ENCODE peak calls at places on chromosomes 5 and 9, in ten cellular contexts. J is mammary epithelial cell, R is DND-41, C is AG04450, F is adrenal gland, Y is cardiac fibroblast, I is heart left ventricle, O is astrocyte of the spinal cord, Q is transverse colon, K is mucosa of descending colon. B is an unnamed sample.

GRCh38 chr9:122904466-122904822 is 715 bp downstream of the RC3H2 start:
- DNase-seq in J (peak), R (peak), C (no peak), F (peak), Y (peak), I (peak), O (peak), Q (peak), K (no peak), B (peak)

GRCh38 chr5:122882836-122883235 is 37.4 kb downstream of the SNX24 start:
- DNase-seq in J (peak), R (no peak), C (no peak), F (peak), Y (peak), I (no peak), O (peak), Q (no peak), K (no peak), B (peak)

GRCh38 chr9:137986268-137987099 is 108.9 kb downstream of the CACNA1B start:
- DNase-seq in J (no peak), R (no peak), C (no peak), F (no peak), Y (no peak), I (no peak), O (no peak), Q (no peak), K (no peak), B (no peak)

GRCh38 chr9:24059651-24060050 is 233.6 kb upstream of the ELAVL2 start:
- DNase-seq in J (no peak), R (no peak), C (no peak), F (no peak), Y (no peak), I (no peak), O (no peak), Q (no peak), K (no peak), B (no peak)

GRCh38 chr5:77181173-77181572 is 29.3 kb upstream of the PDE8B start:
- DNase-seq in J (no peak), R (no peak), C (no peak), F (no peak), Y (no peak), I (no peak), O (no peak), Q (no peak), K (no peak), B (no peak)

GRCh38 chr9:101706261-101706798 is 32.1 kb downstream of the GRIN3A start:
- DNase-seq in J (no peak), R (no peak), C (no peak), F (no peak), Y (no peak), I (no peak), O (no peak), Q (no peak), K (no peak), B (no peak)

GRCh38 chr5:4079881-4080280 is 484.2 kb downstream of the IRX1 start:
- DNase-seq in J (peak), R (no peak), C (no peak), F (no peak), Y (no peak), I (no peak), O (no peak), Q (no peak), K (no peak), B (no peak)

GRCh38 chr5:172266071-172266675 is 17.4 kb downstream of the UBTD2 start:
- DNase-seq in J (peak), R (no peak), C (no peak), F (no peak), Y (no peak), I (no peak), O (no peak), Q (no peak), K (no peak), B (no peak)

GRCh38 chr5:66713998-66714397 is 117.8 kb downstream of the MAST4 start:
- DNase-seq in J (peak), R (no peak), C (no peak), F (no peak), Y (peak), I (no peak), O (peak), Q (no peak), K (no peak), B (peak)

GRCh38 chr5:96252596-96252995 is 180.5 kb downstream of the PCSK1 start:
- DNase-seq in J (no peak), R (no peak), C (no peak), F (no peak), Y (no peak), I (no peak), O (no peak), Q (no peak), K (no peak), B (peak)

GRCh38 chr5:72501475-72501874 is 5.7 kb downstream of the ZNF366 start:
- DNase-seq in J (no peak), R (no peak), C (no peak), F (no peak), Y (no peak), I (no peak), O (peak), Q (no peak), K (no peak), B (no peak)

GRCh38 chr9:69157751-69158466 is 16.2 kb upstream of the TJP2 start:
- DNase-seq in J (peak), R (no peak), C (peak), F (peak), Y (no peak), I (no peak), O (peak), Q (no peak), K (no peak), B (peak)

GRCh38 chr5:142281012-142281374 is 43.8 kb downstream of the SPRY4 start:
- DNase-seq in J (no peak), R (no peak), C (no peak), F (peak), Y (no peak), I (peak), O (no peak), Q (no peak), K (no peak), B (no peak)

GRCh38 chr9:100426532-100427365 is at the start of gene MSANTD3:
- DNase-seq in J (peak), R (peak), C (no peak), F (peak), Y (peak), I (peak), O (peak), Q (peak), K (peak), B (peak)

GRCh38 chr9:2087500-2088313 is 72.6 kb downstream of the SMARCA2 start:
- DNase-seq in J (peak), R (peak), C (no peak), F (peak), Y (peak), I (no peak), O (peak), Q (no peak), K (no peak), B (peak)

GRCh38 chr5:133053463-133053862 is 1.6 kb downstream of the HSPA4 start:
- DNase-seq in J (no peak), R (no peak), C (no peak), F (no peak), Y (no peak), I (no peak), O (no peak), Q (no peak), K (no peak), B (no peak)

GRCh38 chr5:1029945-1030625 is 21.5 kb downstream of the NKD2 start:
- DNase-seq in J (no peak), R (no peak), C (no peak), F (no peak), Y (no peak), I (no peak), O (no peak), Q (no peak), K (no peak), B (no peak)

GRCh38 chr5:131209506-131210191 is 38.9 kb downstream of the LYRM7 start:
- DNase-seq in J (no peak), R (peak), C (no peak), F (no peak), Y (no peak), I (no peak), O (no peak), Q (no peak), K (no peak), B (no peak)

GRCh38 chr5:53895091-53895683 is 334.7 kb downstream of the NDUFS4 start:
- DNase-seq in J (peak), R (no peak), C (no peak), F (no peak), Y (no peak), I (no peak), O (no peak), Q (no peak), K (no peak), B (no peak)

GRCh38 chr9:111994831-111995458 is 98.3 kb downstream of the UGCG start:
- DNase-seq in J (peak), R (no peak), C (no peak), F (no peak), Y (no peak), I (no peak), O (no peak), Q (no peak), K (no peak), B (no peak)

GRCh38 chr5:173302546-173303155 is 25.6 kb downstream of the STC2 start:
- DNase-seq in J (peak), R (no peak), C (no peak), F (peak), Y (no peak), I (no peak), O (peak), Q (no peak), K (no peak), B (peak)

GRCh38 chr9:113593682-113594281 is 130.3 kb downstream of the RGS3 start:
- DNase-seq in J (peak), R (no peak), C (peak), F (peak), Y (peak), I (peak), O (peak), Q (peak), K (peak), B (peak)

GRCh38 chr9:122860319-122861142 is 32.1 kb upstream of the PDCL start:
- DNase-seq in J (no peak), R (no peak), C (no peak), F (no peak), Y (no peak), I (no peak), O (peak), Q (no peak), K (no peak), B (peak)

GRCh38 chr5:71778678-71779276 is 59.7 kb downstream of the CARTPT start:
- DNase-seq in J (peak), R (peak), C (no peak), F (peak), Y (peak), I (no peak), O (peak), Q (no peak), K (no peak), B (peak)

GRCh38 chr5:129094924-129095797 is 612 bp downstream of the ISOC1 start:
- DNase-seq in J (peak), R (peak), C (peak), F (peak), Y (peak), I (peak), O (no peak), Q (peak), K (peak), B (peak)

GRCh38 chr9:133855802-133856592 is 117.8 kb upstream of the SARDH start:
- DNase-seq in J (no peak), R (no peak), C (no peak), F (peak), Y (peak), I (no peak), O (peak), Q (peak), K (peak), B (peak)

GRCh38 chr9:34958411-34958982 is 412 bp downstream of the PHF24 start:
- DNase-seq in J (no peak), R (no peak), C (no peak), F (no peak), Y (no peak), I (no peak), O (no peak), Q (no peak), K (no peak), B (no peak)

GRCh38 chr5:168086104-168086610 is 205.3 kb upstream of the WWC1 start:
- DNase-seq in J (peak), R (no peak), C (no peak), F (no peak), Y (peak), I (no peak), O (no peak), Q (peak), K (no peak), B (peak)

GRCh38 chr5:170362102-170362501 is 27.1 kb downstream of the KCNMB1 start:
- DNase-seq in J (no peak), R (no peak), C (no peak), F (peak), Y (no peak), I (peak), O (no peak), Q (no peak), K (no peak), B (no peak)

GRCh38 chr5:86879086-86879485 is 261.3 kb downstream of the COX7C start:
- DNase-seq in J (no peak), R (no peak), C (no peak), F (no peak), Y (no peak), I (no peak), O (no peak), Q (no peak), K (no peak), B (no peak)

GRCh38 chr5:176844706-176845391 is 34.5 kb downstream of the UNC5A start:
- DNase-seq in J (peak), R (no peak), C (no peak), F (no peak), Y (peak), I (peak), O (no peak), Q (no peak), K (no peak), B (no peak)

GRCh38 chr5:50553560-50553984 is 112.5 kb upstream of the EMB start:
- DNase-seq in J (peak), R (peak), C (no peak), F (peak), Y (no peak), I (no peak), O (no peak), Q (no peak), K (no peak), B (no peak)

GRCh38 chr5:62431735-62432617 is 19.4 kb downstream of the IPO11 start:
- DNase-seq in J (no peak), R (no peak), C (no peak), F (no peak), Y (peak), I (no peak), O (no peak), Q (peak), K (no peak), B (peak)

GRCh38 chr9:7976167-7976755 is 176.7 kb upstream of the DMAC1 start:
- DNase-seq in J (no peak), R (peak), C (no peak), F (no peak), Y (no peak), I (no peak), O (peak), Q (peak), K (no peak), B (no peak)

GRCh38 chr9:128339761-128340690 is at the start of gene SLC27A4:
- DNase-seq in J (peak), R (peak), C (no peak), F (peak), Y (peak), I (peak), O (peak), Q (peak), K (peak), B (peak)

GRCh38 chr9:89377411-89377810 is 59.1 kb downstream of the SECISBP2 start:
- DNase-seq in J (no peak), R (no peak), C (no peak), F (no peak), Y (no peak), I (no peak), O (no peak), Q (no peak), K (no peak), B (no peak)

GRCh38 chr9:127123239-127123935 is 952 bp upstream of the ANGPTL2 start:
- DNase-seq in J (no peak), R (no peak), C (no peak), F (peak), Y (no peak), I (peak), O (no peak), Q (no peak), K (no peak), B (no peak)

GRCh38 chr9:127121628-127122175 is 733 bp downstream of the ANGPTL2 start:
- DNase-seq in J (no peak), R (no peak), C (no peak), F (peak), Y (peak), I (no peak), O (peak), Q (no peak), K (no peak), B (peak)

GRCh38 chr9:127124792-127125191 is 2.4 kb upstream of the ANGPTL2 start:
- DNase-seq in J (no peak), R (no peak), C (no peak), F (no peak), Y (no peak), I (no peak), O (no peak), Q (no peak), K (no peak), B (no peak)

GRCh38 chr9:127124091-127124490 is 1.7 kb upstream of the ANGPTL2 start:
- DNase-seq in J (no peak), R (no peak), C (no peak), F (no peak), Y (no peak), I (no peak), O (no peak), Q (no peak), K (no peak), B (no peak)

GRCh38 chr9:127122176-127123151 is at the start of gene ANGPTL2:
- DNase-seq in J (peak), R (no peak), C (peak), F (peak), Y (peak), I (peak), O (peak), Q (peak), K (peak), B (peak)
- TF ChIP-seq CTCF in J (no peak), R (no peak), C (peak), F (no peak), Y (no peak), I (no peak), O (no peak), Q (no peak), K (no peak), B (no peak)

GRCh38 chr5:95076395-95077165 is 208.3 kb downstream of the MCTP1 start:
- DNase-seq in J (no peak), R (no peak), C (no peak), F (no peak), Y (no peak), I (no peak), O (no peak), Q (no peak), K (no peak), B (no peak)
- H3K4me3 ChIP-seq in J (no peak), R (no peak), C (no peak), F (no peak), Y (no peak), I (no peak), O (no peak), Q (no peak), K (no peak), B (no peak)

DNA sequence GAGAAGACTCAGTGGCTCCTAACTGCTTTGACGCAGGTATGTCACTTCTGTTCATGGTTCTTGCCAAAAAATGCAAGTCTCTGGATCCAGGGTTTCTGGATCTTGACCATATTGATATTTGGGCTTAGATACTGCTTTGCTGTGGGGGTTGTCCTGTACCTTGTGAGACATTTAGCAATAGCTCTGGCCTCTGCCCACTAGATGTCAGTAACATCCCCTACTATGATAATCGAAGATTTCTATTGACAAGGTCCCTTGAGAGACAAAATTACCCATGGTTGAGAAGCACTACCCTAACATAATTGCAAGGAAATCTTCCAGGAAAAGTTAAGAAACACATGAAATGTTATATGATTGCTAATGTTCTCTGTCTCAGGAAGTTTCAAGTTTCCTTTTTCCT is 285.4 kb downstream of the TMEM232 start:
- DNase-seq in J (peak), R (peak), C (no peak), F (peak), Y (peak), I (no peak), O (peak), Q (no peak), K (no peak), B (peak)
- TF ChIP-seq CTCF in J (peak), R (peak), C (peak), F (peak), Y (peak), I (no peak), O (peak), Q (no peak), K (no peak), B (peak)

GRCh38 chr5:94223231-94223630 is 395.2 kb downstream of the KIAA0825 start:
- DNase-seq in J (no peak), R (no peak), C (no peak), F (no peak), Y (no peak), I (no peak), O (no peak), Q (no peak), K (no peak), B (no peak)

DNA sequence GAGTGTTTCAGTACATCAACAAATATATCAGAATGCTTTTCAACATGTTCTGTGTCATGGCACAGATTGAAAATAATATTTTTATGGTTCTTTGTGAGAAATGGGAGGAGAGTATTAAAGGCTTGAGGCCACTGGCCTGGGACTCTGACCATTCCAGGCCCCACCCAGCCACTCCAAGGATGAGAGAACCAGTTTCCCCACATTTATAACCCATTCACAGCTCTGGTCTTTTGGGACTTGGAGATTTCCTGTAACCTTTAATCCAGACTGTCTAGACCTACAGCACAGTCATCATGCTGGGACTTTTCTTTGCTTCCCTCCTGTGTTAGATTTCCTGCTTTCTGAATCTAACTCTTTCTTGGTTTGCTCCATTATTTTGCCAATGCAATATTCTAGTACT is 389.6 kb downstream of the KIAA0825 start:
- DNase-seq in J (no peak), R (no peak), C (no peak), F (no peak), Y (no peak), I (no peak), O (no peak), Q (no peak), K (no peak), B (no peak)
- H3K4me3 ChIP-seq in J (no peak), R (no peak), C (no peak), F (no peak), Y (no peak), I (no peak), O (no peak), Q (no peak), K (no peak), B (no peak)

GRCh38 chr9:36110434-36110833 is 26.1 kb upstream of the GLIPR2 start:
- DNase-seq in J (no peak), R (no peak), C (no peak), F (no peak), Y (peak), I (no peak), O (no peak), Q (no peak), K (no peak), B (no peak)
- TF ChIP-seq CTCF in J (peak), R (no peak), C (peak), F (no peak), Y (no peak), I (no peak), O (peak), Q (no peak), K (no peak), B (no peak)

DNA sequence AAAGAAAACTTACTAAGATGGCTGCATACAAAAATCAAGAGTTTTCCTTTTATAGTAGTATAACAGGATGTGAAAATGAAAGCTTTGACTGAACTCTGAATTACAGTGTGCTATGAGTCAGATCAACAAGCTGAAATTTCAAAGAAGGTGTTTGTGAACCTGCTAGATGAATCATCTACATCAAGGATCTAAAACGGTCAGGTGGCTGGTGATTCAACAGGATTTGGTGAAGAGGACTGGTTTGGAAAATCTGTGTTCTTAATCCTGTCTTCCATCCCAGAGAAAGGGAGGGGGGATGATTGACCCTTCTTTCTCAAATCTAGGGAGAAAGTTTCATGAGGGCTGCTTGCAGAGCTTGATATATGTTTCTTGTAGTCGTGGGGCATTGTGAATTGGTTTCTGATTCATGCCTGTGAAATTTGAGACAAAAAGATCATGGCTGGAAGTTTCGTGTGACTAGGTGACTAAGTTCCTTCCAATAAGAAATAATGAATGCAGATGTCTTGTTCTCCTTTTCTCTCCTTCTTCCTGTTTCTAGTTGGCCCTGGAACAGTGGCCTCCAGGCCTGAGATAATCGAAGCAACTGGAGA is 67.0 kb downstream of the MRPS30 start:
- DNase-seq in J (peak), R (no peak), C (peak), F (peak), Y (no peak), I (no peak), O (peak), Q (no peak), K (no peak), B (peak)
- H3K4me3 ChIP-seq in J (no peak), R (no peak), C (no peak), F (no peak), Y (no peak), I (no peak), O (no peak), Q (no peak), K (no peak), B (no peak)